ENCODE peak calls at places on chromosomes 13 and 19, in nine cellular contexts. F is ovary, P is transverse colon, D is cardiac muscle cell, W is stomach, X is tibial nerve, J is H9, S is AG04450, U is spleen. Y is an unnamed sample. For H3K27me3, the result is how much of the 10 kb centered on the place peaks cover.

GRCh38 chr13:80664930-80665329 is 324.0 kb upstream of the SPRY2 start:
- DNase-seq in F (no peak), P (no peak), D (peak), W (no peak), X (no peak), J (no peak), S (no peak), U (no peak), Y (no peak)

GRCh38 chr13:33050161-33050560 is 33.9 kb downstream of the KL start:
- DNase-seq in F (no peak), P (no peak), D (peak), W (no peak), X (no peak), J (no peak), S (no peak), U (no peak), Y (no peak)

GRCh38 chr19:7006305-7006704 is 14.9 kb downstream of the MBD3L2B start:
- DNase-seq in F (no peak), P (no peak), D (no peak), W (no peak), X (no peak), J (no peak), S (no peak), U (no peak), Y (no peak)

GRCh38 chr19:41530761-41531301 is 45.1 kb upstream of the CEACAM21 start:
- DNase-seq in F (no peak), P (no peak), D (peak), W (no peak), X (no peak), J (no peak), S (no peak), U (no peak), Y (no peak)

GRCh38 chr13:64293923-64294322 is 2878.3 kb upstream of the PCDH20 start:
- DNase-seq in F (no peak), P (no peak), D (no peak), W (no peak), X (no peak), J (no peak), S (no peak), U (no peak), Y (no peak)

GRCh38 chr13:67367385-67367784 is 137.2 kb upstream of the PCDH9 start:
- DNase-seq in F (no peak), P (no peak), D (peak), W (no peak), X (no peak), J (no peak), S (no peak), U (no peak), Y (no peak)

GRCh38 chr19:51784922-51785690 is 9.9 kb upstream of the FPR3 start:
- DNase-seq in F (no peak), P (peak), D (peak), W (no peak), X (no peak), J (no peak), S (no peak), U (no peak), Y (no peak)

GRCh38 chr13:113647351-113648217 is 10.4 kb downstream of the ATP4B start:
- DNase-seq in F (peak), P (peak), D (peak), W (peak), X (peak), J (no peak), S (no peak), U (peak), Y (peak)

GRCh38 chr19:3378352-3379146 is 12.2 kb downstream of the NFIC start:
- DNase-seq in F (no peak), P (no peak), D (no peak), W (no peak), X (no peak), J (no peak), S (no peak), U (no peak), Y (no peak)

GRCh38 chr13:48500652-48501197 is 32.2 kb downstream of the RCBTB2 start:
- DNase-seq in F (no peak), P (no peak), D (peak), W (no peak), X (no peak), J (no peak), S (peak), U (no peak), Y (no peak)

GRCh38 chr19:47670736-47671135 is 42.5 kb upstream of the EHD2 start:
- DNase-seq in F (no peak), P (no peak), D (no peak), W (no peak), X (no peak), J (no peak), S (no peak), U (no peak), Y (no peak)

GRCh38 chr13:111494641-111495040 is 174.2 kb downstream of the TEX29 start:
- DNase-seq in F (no peak), P (no peak), D (no peak), W (no peak), X (no peak), J (no peak), S (no peak), U (no peak), Y (no peak)

GRCh38 chr13:67351915-67352314 is 121.8 kb upstream of the PCDH9 start:
- DNase-seq in F (no peak), P (no peak), D (peak), W (no peak), X (no peak), J (no peak), S (no peak), U (no peak), Y (no peak)

GRCh38 chr13:49322702-49323101 is 75.0 kb downstream of the CDADC1 start:
- DNase-seq in F (no peak), P (no peak), D (no peak), W (no peak), X (no peak), J (no peak), S (no peak), U (no peak), Y (no peak)

GRCh38 chr19:11769995-11770394 is 3.2 kb downstream of the ZNF441 start:
- DNase-seq in F (no peak), P (no peak), D (no peak), W (no peak), X (no peak), J (no peak), S (no peak), U (no peak), Y (no peak)

GRCh38 chr13:62556973-62557372 is 1141.3 kb upstream of the PCDH20 start:
- DNase-seq in F (no peak), P (no peak), D (no peak), W (no peak), X (no peak), J (no peak), S (no peak), U (no peak), Y (no peak)

GRCh38 chr13:66266761-66267160 is 963.4 kb downstream of the PCDH9 start:
- DNase-seq in F (no peak), P (no peak), D (no peak), W (no peak), X (no peak), J (no peak), S (no peak), U (no peak), Y (no peak)

GRCh38 chr13:61766667-61767058 is 351.0 kb upstream of the PCDH20 start:
- DNase-seq in F (no peak), P (no peak), D (no peak), W (no peak), X (no peak), J (no peak), S (no peak), U (no peak), Y (no peak)

GRCh38 chr13:90912247-90912646 is 435.2 kb upstream of the MIR17HG start:
- DNase-seq in F (no peak), P (no peak), D (no peak), W (no peak), X (no peak), J (no peak), S (no peak), U (no peak), Y (no peak)

GRCh38 chr19:3224346-3225325 is at the start of gene CELF5:
- DNase-seq in F (peak), P (peak), D (peak), W (peak), X (no peak), J (peak), S (no peak), U (no peak), Y (peak)

GRCh38 chr13:93625536-93625935 is 398.9 kb downstream of the GPC6 start:
- DNase-seq in F (no peak), P (no peak), D (peak), W (no peak), X (no peak), J (no peak), S (no peak), U (no peak), Y (no peak)

GRCh38 chr19:4284176-4284958 is 5.3 kb downstream of the SHD start:
- DNase-seq in F (no peak), P (peak), D (no peak), W (no peak), X (no peak), J (peak), S (no peak), U (no peak), Y (no peak)

GRCh38 chr19:28633223-28634030 is 579.5 kb downstream of the UQCRFS1 start:
- DNase-seq in F (no peak), P (peak), D (peak), W (no peak), X (no peak), J (peak), S (no peak), U (no peak), Y (no peak)

GRCh38 chr19:8484331-8484894 is 18.0 kb downstream of the PRAM1 start:
- DNase-seq in F (no peak), P (peak), D (no peak), W (peak), X (peak), J (no peak), S (no peak), U (peak), Y (no peak)

GRCh38 chr13:75312884-75313520 is 169.0 kb downstream of the TBC1D4 start:
- DNase-seq in F (no peak), P (no peak), D (no peak), W (no peak), X (no peak), J (no peak), S (no peak), U (no peak), Y (no peak)

GRCh38 chr13:101757446-101758039 is 305.1 kb downstream of the ITGBL1 start:
- DNase-seq in F (no peak), P (no peak), D (peak), W (no peak), X (no peak), J (no peak), S (no peak), U (no peak), Y (no peak)

GRCh38 chr13:50080158-50080855 is 65.1 kb downstream of the KCNRG start:
- DNase-seq in F (peak), P (peak), D (peak), W (no peak), X (no peak), J (no peak), S (no peak), U (no peak), Y (no peak)

DNA sequence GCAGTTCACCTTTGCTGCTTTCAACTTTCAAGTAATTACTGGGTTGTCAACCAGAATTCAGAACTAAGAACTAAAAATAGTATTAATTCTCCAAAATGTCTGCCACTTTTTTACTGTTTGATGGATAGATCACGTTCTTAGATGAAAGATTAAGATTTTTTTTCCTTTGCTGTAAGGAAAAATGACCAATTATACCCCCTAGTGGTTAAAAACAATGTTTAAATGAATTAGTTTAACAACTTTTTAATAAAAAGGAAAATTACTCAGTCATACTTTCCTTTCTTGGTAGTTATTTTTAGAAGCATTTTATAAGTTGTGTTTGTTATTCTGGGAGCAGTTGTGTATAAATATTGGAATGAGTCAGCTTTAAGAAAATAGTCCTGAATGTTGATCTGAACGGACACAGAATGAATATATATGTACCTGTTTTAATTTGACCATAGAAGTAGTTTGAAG is 4.6 kb downstream of the TM9SF2 start:
- DNase-seq in F (no peak), P (no peak), D (peak), W (no peak), X (no peak), J (no peak), S (no peak), U (no peak), Y (no peak)
- TF ChIP-seq CTCF in F (no peak), P (peak), D (peak), W (no peak), X (peak), J (peak), S (peak), U (peak), Y (peak)

GRCh38 chr13:27636624-27637288 is 15.1 kb downstream of the POLR1D start:
- DNase-seq in F (no peak), P (no peak), D (no peak), W (no peak), X (no peak), J (no peak), S (no peak), U (no peak), Y (no peak)
- H3K27ac ChIP-seq in F (no peak), P (no peak), D (no peak), W (no peak), X (no peak), J (no peak), S (no peak), U (no peak), Y (no peak)

DNA sequence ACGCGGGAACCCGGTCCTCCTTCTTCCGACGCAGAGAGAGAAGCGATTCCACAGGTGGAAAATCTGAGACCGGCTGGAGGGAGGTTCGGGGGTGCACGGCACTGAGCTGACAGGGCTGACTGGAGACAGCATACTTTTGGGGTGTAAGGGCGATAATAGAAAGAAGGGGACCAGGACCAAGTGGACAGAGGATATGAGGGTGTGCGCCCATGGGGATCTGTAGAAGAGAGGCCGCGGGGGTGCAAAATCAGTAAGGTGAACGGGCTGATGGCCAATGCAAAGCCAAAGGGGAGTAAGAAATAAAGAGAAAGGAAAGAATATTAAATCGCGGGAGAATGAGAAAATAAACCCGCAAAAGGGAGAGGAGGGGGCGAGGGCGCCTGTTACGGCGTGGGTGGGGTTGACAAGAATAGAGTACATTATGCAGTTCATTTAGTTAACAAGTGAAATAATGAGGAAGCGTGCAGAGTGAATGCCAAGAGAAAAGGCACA is 336 bp upstream of the GSX1 start:
- DNase-seq in F (no peak), P (no peak), D (no peak), W (no peak), X (no peak), J (no peak), S (no peak), U (no peak), Y (no peak)
- H3K27me3 ChIP-seq in F (under half), P (half or more), D (half or more), W (half or more), X (half or more), J (half or more), S (half or more), U (half or more), Y (half or more)

GRCh38 chr19:13198634-13199033 is 48.4 kb downstream of the IER2 start:
- DNase-seq in F (no peak), P (no peak), D (no peak), W (no peak), X (no peak), J (no peak), S (no peak), U (no peak), Y (peak)

GRCh38 chr19:13190781-13191540 is 40.8 kb downstream of the IER2 start:
- DNase-seq in F (no peak), P (peak), D (no peak), W (peak), X (no peak), J (no peak), S (no peak), U (no peak), Y (no peak)

GRCh38 chr19:13195678-13196077 is 45.5 kb downstream of the IER2 start:
- DNase-seq in F (no peak), P (peak), D (no peak), W (peak), X (no peak), J (peak), S (no peak), U (peak), Y (no peak)
- TF ChIP-seq CTCF in F (no peak), P (no peak), D (no peak), W (no peak), X (no peak), J (peak), S (no peak), U (peak), Y (no peak)